ENCODE peak calls at places on chromosomes 2 and 18, in four cellular contexts. One of them, this sample, is unnamed.

GRCh38 chr2:181683518-181684453 is 3.5 kb upstream of the NEUROD1 start:
- DNase-seq in GM12865: no peak
- DNase-seq in gastrocnemius medialis: no peak
- DNase-seq in cardiac muscle cell: peak
- DNase-seq in this sample: no peak

GRCh38 chr2:152920846-152921245 is 202.4 kb downstream of the ARL6IP6 start:
- DNase-seq in GM12865: no peak
- DNase-seq in gastrocnemius medialis: no peak
- DNase-seq in cardiac muscle cell: peak
- DNase-seq in this sample: no peak

GRCh38 chr2:74426181-74426758 is 4.7 kb downstream of the WDR54 start:
- DNase-seq in GM12865: no peak
- DNase-seq in gastrocnemius medialis: no peak
- DNase-seq in cardiac muscle cell: no peak
- DNase-seq in this sample: no peak

GRCh38 chr18:56413862-56414261 is 224.5 kb downstream of the TXNL1 start:
- DNase-seq in GM12865: no peak
- DNase-seq in gastrocnemius medialis: no peak
- DNase-seq in cardiac muscle cell: no peak
- DNase-seq in this sample: no peak

GRCh38 chr2:85133751-85134254 is 611 bp downstream of the TCF7L1 start:
- DNase-seq in GM12865: peak
- DNase-seq in gastrocnemius medialis: peak
- DNase-seq in cardiac muscle cell: peak
- DNase-seq in this sample: peak

GRCh38 chr2:222298311-222299150 is at the start of gene PAX3:
- DNase-seq in GM12865: no peak
- DNase-seq in gastrocnemius medialis: peak
- DNase-seq in cardiac muscle cell: peak
- DNase-seq in this sample: peak

GRCh38 chr2:231633259-231633976 is 40.8 kb downstream of the TEX44 start:
- DNase-seq in GM12865: no peak
- DNase-seq in gastrocnemius medialis: no peak
- DNase-seq in cardiac muscle cell: no peak
- DNase-seq in this sample: no peak

GRCh38 chr18:43627833-43628370 is 350.6 kb upstream of the SYT4 start:
- DNase-seq in GM12865: no peak
- DNase-seq in gastrocnemius medialis: no peak
- DNase-seq in cardiac muscle cell: no peak
- DNase-seq in this sample: no peak

GRCh38 chr2:205775091-205775876 is 93.0 kb downstream of the NRP2 start:
- DNase-seq in GM12865: peak
- DNase-seq in gastrocnemius medialis: no peak
- DNase-seq in cardiac muscle cell: no peak
- DNase-seq in this sample: no peak

GRCh38 chr2:97663962-97664635 is at the start of gene ACTR1B:
- DNase-seq in GM12865: peak
- DNase-seq in gastrocnemius medialis: peak
- DNase-seq in cardiac muscle cell: peak
- DNase-seq in this sample: peak

GRCh38 chr2:215711484-215712034 is 275.7 kb upstream of the FN1 start:
- DNase-seq in GM12865: no peak
- DNase-seq in gastrocnemius medialis: no peak
- DNase-seq in cardiac muscle cell: peak
- DNase-seq in this sample: no peak

GRCh38 chr2:106562232-106562631 is 75.1 kb downstream of the CD8B2 start:
- DNase-seq in GM12865: no peak
- DNase-seq in gastrocnemius medialis: no peak
- DNase-seq in cardiac muscle cell: no peak
- DNase-seq in this sample: no peak

GRCh38 chr2:201969241-201969937 is 64.3 kb upstream of the FZD7 start:
- DNase-seq in GM12865: no peak
- DNase-seq in gastrocnemius medialis: no peak
- DNase-seq in cardiac muscle cell: no peak
- DNase-seq in this sample: no peak

GRCh38 chr2:109537565-109538221 is 76.1 kb downstream of the SEPTIN10 start:
- DNase-seq in GM12865: no peak
- DNase-seq in gastrocnemius medialis: no peak
- DNase-seq in cardiac muscle cell: no peak
- DNase-seq in this sample: no peak

GRCh38 chr2:162257416-162257815 is 14.2 kb upstream of the FAP start:
- DNase-seq in GM12865: no peak
- DNase-seq in gastrocnemius medialis: no peak
- DNase-seq in cardiac muscle cell: no peak
- DNase-seq in this sample: no peak

GRCh38 chr2:191515536-191515935 is 162.4 kb upstream of the NABP1 start:
- DNase-seq in GM12865: no peak
- DNase-seq in gastrocnemius medialis: no peak
- DNase-seq in cardiac muscle cell: no peak
- DNase-seq in this sample: no peak

GRCh38 chr2:64645014-64645418 is 8.7 kb downstream of the SERTAD2 start:
- DNase-seq in GM12865: peak
- DNase-seq in gastrocnemius medialis: peak
- DNase-seq in cardiac muscle cell: peak
- DNase-seq in this sample: peak

GRCh38 chr2:21028021-21028947 is 15.6 kb downstream of the APOB start:
- DNase-seq in GM12865: no peak
- DNase-seq in gastrocnemius medialis: no peak
- DNase-seq in cardiac muscle cell: no peak
- DNase-seq in this sample: no peak

DNA sequence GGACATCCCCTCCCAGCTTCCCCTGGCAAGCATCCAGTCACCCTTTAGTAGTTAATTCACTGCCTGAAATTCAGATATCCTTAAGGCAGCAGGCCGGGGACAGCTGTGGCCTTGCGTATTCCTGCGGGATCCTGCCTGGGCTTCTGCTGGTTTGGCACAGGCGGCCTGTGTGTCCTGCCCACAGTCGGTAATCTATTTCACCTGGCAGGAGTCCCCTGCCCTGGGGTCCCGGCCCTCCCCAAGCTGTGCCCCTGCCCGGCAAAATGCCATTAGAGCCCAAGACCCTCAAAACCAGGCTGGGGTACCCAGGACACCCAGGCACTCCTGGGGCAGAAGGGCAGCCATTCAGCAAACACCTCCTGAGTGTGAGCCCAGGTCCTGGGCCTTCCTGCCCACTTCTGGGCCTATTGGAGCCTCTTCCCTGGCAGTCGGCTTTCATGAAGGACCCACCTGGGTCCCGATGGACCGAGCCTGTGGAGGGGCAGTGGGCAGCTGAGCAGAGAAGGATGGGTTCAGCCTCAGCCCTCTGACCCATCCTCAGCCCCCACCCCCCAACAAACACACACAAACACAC is 11.6 kb downstream of the CROCC2 start:
- DNase-seq in GM12865: no peak
- DNase-seq in gastrocnemius medialis: peak
- DNase-seq in cardiac muscle cell: no peak
- DNase-seq in this sample: peak
- TF ChIP-seq CTCF in GM12865: no peak
- TF ChIP-seq CTCF in gastrocnemius medialis: no peak
- TF ChIP-seq CTCF in cardiac muscle cell: no peak
- TF ChIP-seq CTCF in this sample: no peak

GRCh38 chr2:161169335-161169734 is 9.1 kb downstream of the TANK start:
- DNase-seq in GM12865: no peak
- DNase-seq in gastrocnemius medialis: no peak
- DNase-seq in cardiac muscle cell: no peak
- DNase-seq in this sample: no peak
- H3K4me3 ChIP-seq in GM12865: no peak
- H3K4me3 ChIP-seq in gastrocnemius medialis: no peak
- H3K4me3 ChIP-seq in cardiac muscle cell: no peak
- H3K4me3 ChIP-seq in this sample: no peak

GRCh38 chr2:174344716-174345472 is 10.1 kb downstream of the SP9 start:
- DNase-seq in GM12865: no peak
- DNase-seq in gastrocnemius medialis: no peak
- DNase-seq in cardiac muscle cell: no peak
- DNase-seq in this sample: no peak
- TF ChIP-seq CTCF in GM12865: peak
- TF ChIP-seq CTCF in gastrocnemius medialis: no peak
- TF ChIP-seq CTCF in cardiac muscle cell: peak
- TF ChIP-seq CTCF in this sample: peak

GRCh38 chr2:219513787-219514186 is 495 bp upstream of the ASIC4 start:
- DNase-seq in GM12865: no peak
- DNase-seq in gastrocnemius medialis: no peak
- DNase-seq in cardiac muscle cell: no peak
- DNase-seq in this sample: no peak
- H3K4me3 ChIP-seq in GM12865: no peak
- H3K4me3 ChIP-seq in gastrocnemius medialis: no peak
- H3K4me3 ChIP-seq in cardiac muscle cell: no peak
- H3K4me3 ChIP-seq in this sample: no peak

This sample was measured in psoas muscle.